ENCODE peak calls at places on chromosome 14, in eight cellular contexts. A, K, N, D, E, S, L and Y are unnamed samples.

GRCh38 chr14:61418749-61419148 is 97.4 kb downstream of the PRKCH start:
- DNase-seq in S (no peak), N (no peak), K (no peak), D (no peak), E (no peak), L (no peak), A (no peak), Y (no peak)

GRCh38 chr14:95585971-95586620 is 51.2 kb downstream of the GLRX5 start:
- DNase-seq in D (no peak), A (no peak), S (no peak), E (no peak), K (no peak), N (no peak), L (no peak), Y (no peak)

GRCh38 chr14:89368490-89369477 is 48.2 kb downstream of the FOXN3 start:
- DNase-seq in S (no peak), D (no peak), L (no peak), E (no peak), N (no peak), K (no peak), A (no peak), Y (no peak)

GRCh38 chr14:20610002-20610765 is 19.0 kb upstream of the RNASE12 start:
- DNase-seq in D (peak; percentile 57), E (peak; percentile 77), L (peak; percentile 71), A (peak; percentile 72), S (peak; percentile 45), N (peak; percentile 62), K (no peak), Y (no peak)

GRCh38 chr14:93073833-93074769 is 41.6 kb downstream of the ITPK1 start:
- DNase-seq in E (no peak), N (no peak), D (no peak), S (no peak), K (no peak), L (no peak), A (no peak), Y (no peak)

GRCh38 chr14:71060795-71061455 is 153.7 kb downstream of the PCNX1 start:
- DNase-seq in N (no peak), S (no peak), L (no peak), A (no peak), D (no peak), K (no peak), E (no peak), Y (no peak)

GRCh38 chr14:22838631-22839041 is 2.3 kb downstream of the MMP14 start:
- DNase-seq in K (no peak), L (no peak), S (no peak), N (no peak), D (no peak), A (no peak), E (no peak), Y (no peak)

GRCh38 chr14:44945264-44945663 is 16.5 kb downstream of the KLHL28 start:
- DNase-seq in D (no peak), S (no peak), E (no peak), L (no peak), N (no peak), K (no peak), A (no peak), Y (no peak)

GRCh38 chr14:50941151-50941550 is 3.1 kb downstream of the PYGL start:
- DNase-seq in A (no peak), N (no peak), K (no peak), S (no peak), E (no peak), D (no peak), L (no peak), Y (no peak)